ENCODE peak calls at places on chromosomes 13 and 19, in eight cellular contexts. Q is stimulated activated CD8-positive, alpha-beta memory T cell treated with anti-CD3 and anti-CD28 coated beads, Interleukin-4, amount 100 ng/mL, for 24 hours; B is H1; C is activated CD4-positive, alpha-beta T cell treated with anti-CD3 and anti-CD28 coated beads, Interleukin-2, amount 50 U/mL, for 1 hour; P is progenitor cell of endocrine pancreas; V is hypothalamus; D is amygdala; R is stromal cell of bone marrow. G is an unnamed sample.

GRCh38 chr19:50433201-50434180 is 799 bp downstream of the MYBPC2 start:
- DNase-seq in Q (no peak), B (no peak), C (no peak), P (no peak), V (no peak), D (no peak), R (no peak), G (no peak)

GRCh38 chr19:36652958-36653357 is 13.7 kb downstream of the ZNF461 start:
- DNase-seq in Q (no peak), B (no peak), C (no peak), P (no peak), V (no peak), D (no peak), R (no peak), G (no peak)

GRCh38 chr13:48731957-48732569 is 78.3 kb downstream of the CYSLTR2 start:
- DNase-seq in Q (peak; percentile 42), B (peak; percentile 83), C (peak; percentile 67), P (peak; percentile 23), V (no peak), D (no peak), R (no peak), G (peak; percentile 39)

GRCh38 chr13:51845574-51846318 is 769 bp upstream of the TMEM272 start:
- DNase-seq in Q (no peak), B (no peak), C (no peak), P (no peak), V (no peak), D (no peak), R (no peak), G (no peak)

GRCh38 chr19:7521551-7522071 is 813 bp upstream of the MCOLN1 start:
- DNase-seq in Q (no peak), B (no peak), C (no peak), P (no peak), V (no peak), D (no peak), R (no peak), G (no peak)

GRCh38 chr13:114122591-114123211 is 9.7 kb downstream of the RASA3 start:
- DNase-seq in Q (no peak), B (no peak), C (no peak), P (no peak), V (no peak), D (no peak), R (no peak), G (no peak)

GRCh38 chr19:38734426-38735256 is 9.6 kb downstream of the CAPN12 start:
- DNase-seq in Q (no peak), B (no peak), C (peak; percentile 24), P (no peak), V (no peak), D (no peak), R (no peak), G (no peak)

GRCh38 chr19:20558011-20558410 is 7.6 kb downstream of the ZNF737 start:
- DNase-seq in Q (no peak), B (peak; percentile 79), C (no peak), P (no peak), V (no peak), D (no peak), R (no peak), G (no peak)

GRCh38 chr19:45001087-45001739 is at the start of gene RELB:
- DNase-seq in Q (peak; percentile 95), B (peak; percentile 99), C (peak; percentile 97), P (peak; percentile 93), V (peak; percentile 87), D (peak; percentile 48), R (peak; percentile 83), G (peak; percentile 94)

GRCh38 chr13:51887441-51887840 is 25.7 kb downstream of the CCDC70 start:
- DNase-seq in Q (no peak), B (no peak), C (no peak), P (no peak), V (no peak), D (no peak), R (no peak), G (no peak)

GRCh38 chr19:34305221-34306058 is 51.1 kb downstream of the GARRE1 start:
- DNase-seq in Q (no peak), B (no peak), C (no peak), P (no peak), V (no peak), D (no peak), R (no peak), G (no peak)

GRCh38 chr19:4186087-4186993 is 3.9 kb downstream of the ANKRD24 start:
- DNase-seq in Q (peak; percentile 73), B (peak; percentile 99), C (peak; percentile 76), P (peak; percentile 75), V (peak; percentile 43), D (no peak), R (peak; percentile 40), G (peak; percentile 64)

GRCh38 chr13:68369739-68370138 is 1139.6 kb upstream of the PCDH9 start:
- DNase-seq in Q (no peak), B (no peak), C (no peak), P (no peak), V (no peak), D (no peak), R (no peak), G (no peak)

GRCh38 chr19:47435196-47435595 is 15.9 kb upstream of the MEIS3 start:
- DNase-seq in Q (no peak), B (no peak), C (no peak), P (no peak), V (no peak), D (no peak), R (no peak), G (peak; percentile 76)

GRCh38 chr13:89750371-89750770 is 1597.1 kb upstream of the MIR17HG start:
- DNase-seq in Q (no peak), B (no peak), C (no peak), P (no peak), V (no peak), D (no peak), R (no peak), G (no peak)

GRCh38 chr19:1098177-1099051 is 3.2 kb upstream of the POLR2E start:
- DNase-seq in Q (no peak), B (no peak), C (no peak), P (no peak), V (no peak), D (no peak), R (no peak), G (no peak)

GRCh38 chr13:26213345-26213744 is 8.8 kb downstream of the RNF6 start:
- DNase-seq in Q (no peak), B (no peak), C (no peak), P (no peak), V (no peak), D (no peak), R (no peak), G (no peak)

GRCh38 chr13:100837611-100838010 is 163.0 kb upstream of the TMTC4 start:
- DNase-seq in Q (no peak), B (no peak), C (no peak), P (no peak), V (no peak), D (no peak), R (no peak), G (no peak)

GRCh38 chr13:67844544-67844943 is 614.4 kb upstream of the PCDH9 start:
- DNase-seq in Q (no peak), B (no peak), C (no peak), P (no peak), V (no peak), D (no peak), R (no peak), G (no peak)

GRCh38 chr13:46170687-46171086 is 11.3 kb downstream of the LCP1 start:
- DNase-seq in Q (no peak), B (no peak), C (peak; percentile 30), P (no peak), V (no peak), D (no peak), R (no peak), G (peak; percentile 44)

GRCh38 chr19:46080561-46080960 is 39.8 kb upstream of the IGFL4 start:
- DNase-seq in Q (no peak), B (no peak), C (no peak), P (no peak), V (no peak), D (no peak), R (peak; percentile 49), G (no peak)

GRCh38 chr13:99124046-99124400 is 76.6 kb upstream of the UBAC2 start:
- DNase-seq in Q (no peak), B (no peak), C (no peak), P (no peak), V (no peak), D (no peak), R (no peak), G (no peak)

GRCh38 chr19:38044267-38045111 is 137.5 kb downstream of the SIPA1L3 start:
- DNase-seq in Q (no peak), B (no peak), C (no peak), P (no peak), V (no peak), D (no peak), R (no peak), G (no peak)

GRCh38 chr19:16594681-16595091 is 22.5 kb upstream of the SLC35E1 start:
- DNase-seq in Q (no peak), B (no peak), C (peak; percentile 31), P (no peak), V (no peak), D (no peak), R (no peak), G (no peak)

GRCh38 chr19:18435848-18436631 is 1.9 kb downstream of the ISYNA1 start:
- DNase-seq in Q (no peak), B (no peak), C (no peak), P (no peak), V (no peak), D (no peak), R (no peak), G (no peak)

GRCh38 chr19:46692918-46693722 is 23.8 kb downstream of the PRKD2 start:
- DNase-seq in Q (no peak), B (no peak), C (no peak), P (no peak), V (no peak), D (no peak), R (no peak), G (no peak)

GRCh38 chr13:110546933-110547332 is 14.6 kb downstream of the RAB20 start:
- DNase-seq in Q (no peak), B (no peak), C (no peak), P (no peak), V (no peak), D (no peak), R (peak; percentile 82), G (no peak)

GRCh38 chr19:19657397-19657783 is 6.1 kb downstream of the ATP13A1 start:
- DNase-seq in Q (no peak), B (no peak), C (no peak), P (no peak), V (no peak), D (no peak), R (no peak), G (no peak)